ENCODE peak calls at places on chromosomes 5 and 9, in seven cellular contexts. One of them, this sample, is unnamed.

GRCh38 chr5:66596791-66597757 is 881 bp downstream of the MAST4 start:
- DNase-seq in T-cell: no peak
- DNase-seq in activated CD4-positive, alpha-beta memory T cell treated with anti-CD3 and anti-CD28 coated beads for 36 hours: peak; percentile 18
- DNase-seq in cardiac fibroblast: peak; percentile 29
- DNase-seq in activated naive CD8-positive, alpha-beta T cell treated with anti-CD3 and anti-CD28 coated beads, Interleukin-2, amount 50 U/mL, for 16 hours: no peak
- DNase-seq in lung: peak; percentile 52
- DNase-seq in CD4-positive, CD25-positive, alpha-beta regulatory T cell: no peak
- DNase-seq in this sample: no peak

GRCh38 chr5:59055745-59056448 is 473.0 kb downstream of the RAB3C start:
- DNase-seq in cardiac fibroblast: no peak
- DNase-seq in lung: no peak
- DNase-seq in activated CD4-positive, alpha-beta memory T cell treated with anti-CD3 and anti-CD28 coated beads for 36 hours: no peak
- DNase-seq in activated naive CD8-positive, alpha-beta T cell treated with anti-CD3 and anti-CD28 coated beads, Interleukin-2, amount 50 U/mL, for 16 hours: no peak
- DNase-seq in T-cell: no peak
- DNase-seq in CD4-positive, CD25-positive, alpha-beta regulatory T cell: no peak
- DNase-seq in this sample: no peak

GRCh38 chr5:68409259-68409658 is 193.7 kb downstream of the PIK3R1 start:
- DNase-seq in T-cell: no peak
- DNase-seq in lung: no peak
- DNase-seq in activated CD4-positive, alpha-beta memory T cell treated with anti-CD3 and anti-CD28 coated beads for 36 hours: no peak
- DNase-seq in cardiac fibroblast: no peak
- DNase-seq in CD4-positive, CD25-positive, alpha-beta regulatory T cell: no peak
- DNase-seq in activated naive CD8-positive, alpha-beta T cell treated with anti-CD3 and anti-CD28 coated beads, Interleukin-2, amount 50 U/mL, for 16 hours: no peak
- DNase-seq in this sample: peak; percentile 55

GRCh38 chr5:179696605-179697004 is 2.2 kb upstream of the CANX start:
- DNase-seq in lung: no peak
- DNase-seq in CD4-positive, CD25-positive, alpha-beta regulatory T cell: peak; percentile 41
- DNase-seq in activated naive CD8-positive, alpha-beta T cell treated with anti-CD3 and anti-CD28 coated beads, Interleukin-2, amount 50 U/mL, for 16 hours: no peak
- DNase-seq in activated CD4-positive, alpha-beta memory T cell treated with anti-CD3 and anti-CD28 coated beads for 36 hours: no peak
- DNase-seq in T-cell: no peak
- DNase-seq in cardiac fibroblast: no peak
- DNase-seq in this sample: no peak

GRCh38 chr5:180339583-180340183 is 13.5 kb downstream of the GFPT2 start:
- DNase-seq in activated naive CD8-positive, alpha-beta T cell treated with anti-CD3 and anti-CD28 coated beads, Interleukin-2, amount 50 U/mL, for 16 hours: no peak
- DNase-seq in activated CD4-positive, alpha-beta memory T cell treated with anti-CD3 and anti-CD28 coated beads for 36 hours: no peak
- DNase-seq in lung: no peak
- DNase-seq in cardiac fibroblast: peak; percentile 38
- DNase-seq in T-cell: no peak
- DNase-seq in CD4-positive, CD25-positive, alpha-beta regulatory T cell: no peak
- DNase-seq in this sample: no peak

GRCh38 chr9:133089271-133089671 is 27.5 kb downstream of the CEL start:
- DNase-seq in cardiac fibroblast: no peak
- DNase-seq in T-cell: no peak
- DNase-seq in CD4-positive, CD25-positive, alpha-beta regulatory T cell: peak; percentile 47
- DNase-seq in activated CD4-positive, alpha-beta memory T cell treated with anti-CD3 and anti-CD28 coated beads for 36 hours: no peak
- DNase-seq in activated naive CD8-positive, alpha-beta T cell treated with anti-CD3 and anti-CD28 coated beads, Interleukin-2, amount 50 U/mL, for 16 hours: no peak
- DNase-seq in lung: no peak
- DNase-seq in this sample: no peak

GRCh38 chr5:73201547-73202513 is 28.8 kb downstream of the TMEM174 start:
- DNase-seq in CD4-positive, CD25-positive, alpha-beta regulatory T cell: peak; percentile 53
- DNase-seq in cardiac fibroblast: peak; percentile 77
- DNase-seq in lung: peak; percentile 81
- DNase-seq in T-cell: peak; percentile 53
- DNase-seq in activated CD4-positive, alpha-beta memory T cell treated with anti-CD3 and anti-CD28 coated beads for 36 hours: peak; percentile 81
- DNase-seq in activated naive CD8-positive, alpha-beta T cell treated with anti-CD3 and anti-CD28 coated beads, Interleukin-2, amount 50 U/mL, for 16 hours: peak; percentile 33
- DNase-seq in this sample: peak; percentile 47

GRCh38 chr5:177332896-177333260 is 18.6 kb downstream of the LMAN2 start:
- DNase-seq in activated naive CD8-positive, alpha-beta T cell treated with anti-CD3 and anti-CD28 coated beads, Interleukin-2, amount 50 U/mL, for 16 hours: no peak
- DNase-seq in CD4-positive, CD25-positive, alpha-beta regulatory T cell: no peak
- DNase-seq in activated CD4-positive, alpha-beta memory T cell treated with anti-CD3 and anti-CD28 coated beads for 36 hours: no peak
- DNase-seq in lung: no peak
- DNase-seq in T-cell: no peak
- DNase-seq in cardiac fibroblast: no peak
- DNase-seq in this sample: no peak

GRCh38 chr5:154583545-154584168 is 105.6 kb upstream of the HAND1 start:
- DNase-seq in lung: no peak
- DNase-seq in CD4-positive, CD25-positive, alpha-beta regulatory T cell: no peak
- DNase-seq in activated CD4-positive, alpha-beta memory T cell treated with anti-CD3 and anti-CD28 coated beads for 36 hours: no peak
- DNase-seq in activated naive CD8-positive, alpha-beta T cell treated with anti-CD3 and anti-CD28 coated beads, Interleukin-2, amount 50 U/mL, for 16 hours: no peak
- DNase-seq in cardiac fibroblast: no peak
- DNase-seq in T-cell: no peak
- DNase-seq in this sample: no peak

GRCh38 chr9:122988919-122989614 is 44.4 kb upstream of the GPR21 start:
- DNase-seq in CD4-positive, CD25-positive, alpha-beta regulatory T cell: peak; percentile 57
- DNase-seq in lung: no peak
- DNase-seq in activated naive CD8-positive, alpha-beta T cell treated with anti-CD3 and anti-CD28 coated beads, Interleukin-2, amount 50 U/mL, for 16 hours: no peak
- DNase-seq in T-cell: no peak
- DNase-seq in cardiac fibroblast: no peak
- DNase-seq in activated CD4-positive, alpha-beta memory T cell treated with anti-CD3 and anti-CD28 coated beads for 36 hours: no peak
- DNase-seq in this sample: no peak

GRCh38 chr9:37210737-37211523 is 90.6 kb downstream of the ZCCHC7 start:
- DNase-seq in T-cell: no peak
- DNase-seq in cardiac fibroblast: no peak
- DNase-seq in activated naive CD8-positive, alpha-beta T cell treated with anti-CD3 and anti-CD28 coated beads, Interleukin-2, amount 50 U/mL, for 16 hours: no peak
- DNase-seq in CD4-positive, CD25-positive, alpha-beta regulatory T cell: peak; percentile 22
- DNase-seq in activated CD4-positive, alpha-beta memory T cell treated with anti-CD3 and anti-CD28 coated beads for 36 hours: no peak
- DNase-seq in lung: no peak
- DNase-seq in this sample: peak; percentile 7

GRCh38 chr9:101594796-101595195 is at the start of gene PPP3R2:
- DNase-seq in activated CD4-positive, alpha-beta memory T cell treated with anti-CD3 and anti-CD28 coated beads for 36 hours: no peak
- DNase-seq in cardiac fibroblast: no peak
- DNase-seq in CD4-positive, CD25-positive, alpha-beta regulatory T cell: no peak
- DNase-seq in lung: no peak
- DNase-seq in T-cell: no peak
- DNase-seq in activated naive CD8-positive, alpha-beta T cell treated with anti-CD3 and anti-CD28 coated beads, Interleukin-2, amount 50 U/mL, for 16 hours: no peak
- DNase-seq in this sample: no peak

GRCh38 chr9:26329974-26330373 is 562.6 kb downstream of the CAAP1 start:
- DNase-seq in activated CD4-positive, alpha-beta memory T cell treated with anti-CD3 and anti-CD28 coated beads for 36 hours: no peak
- DNase-seq in CD4-positive, CD25-positive, alpha-beta regulatory T cell: no peak
- DNase-seq in lung: no peak
- DNase-seq in T-cell: no peak
- DNase-seq in activated naive CD8-positive, alpha-beta T cell treated with anti-CD3 and anti-CD28 coated beads, Interleukin-2, amount 50 U/mL, for 16 hours: no peak
- DNase-seq in cardiac fibroblast: no peak
- DNase-seq in this sample: no peak

GRCh38 chr5:538801-539468 is 14.7 kb upstream of the SLC9A3 start:
- DNase-seq in cardiac fibroblast: no peak
- DNase-seq in T-cell: no peak
- DNase-seq in lung: no peak
- DNase-seq in CD4-positive, CD25-positive, alpha-beta regulatory T cell: no peak
- DNase-seq in activated naive CD8-positive, alpha-beta T cell treated with anti-CD3 and anti-CD28 coated beads, Interleukin-2, amount 50 U/mL, for 16 hours: no peak
- DNase-seq in activated CD4-positive, alpha-beta memory T cell treated with anti-CD3 and anti-CD28 coated beads for 36 hours: no peak
- DNase-seq in this sample: no peak

GRCh38 chr5:177339107-177339638 is 12.3 kb downstream of the LMAN2 start:
- DNase-seq in cardiac fibroblast: no peak
- DNase-seq in CD4-positive, CD25-positive, alpha-beta regulatory T cell: no peak
- DNase-seq in activated CD4-positive, alpha-beta memory T cell treated with anti-CD3 and anti-CD28 coated beads for 36 hours: no peak
- DNase-seq in lung: no peak
- DNase-seq in activated naive CD8-positive, alpha-beta T cell treated with anti-CD3 and anti-CD28 coated beads, Interleukin-2, amount 50 U/mL, for 16 hours: no peak
- DNase-seq in T-cell: no peak
- DNase-seq in this sample: no peak

GRCh38 chr9:87322840-87323635 is 174.6 kb upstream of the DAPK1 start:
- DNase-seq in T-cell: no peak
- DNase-seq in CD4-positive, CD25-positive, alpha-beta regulatory T cell: no peak
- DNase-seq in lung: no peak
- DNase-seq in activated naive CD8-positive, alpha-beta T cell treated with anti-CD3 and anti-CD28 coated beads, Interleukin-2, amount 50 U/mL, for 16 hours: no peak
- DNase-seq in cardiac fibroblast: peak; percentile 73
- DNase-seq in activated CD4-positive, alpha-beta memory T cell treated with anti-CD3 and anti-CD28 coated beads for 36 hours: no peak
- DNase-seq in this sample: peak; percentile 32

GRCh38 chr5:103526164-103526915 is 36.2 kb downstream of the NUDT12 start:
- DNase-seq in lung: no peak
- DNase-seq in CD4-positive, CD25-positive, alpha-beta regulatory T cell: no peak
- DNase-seq in cardiac fibroblast: peak; percentile 87
- DNase-seq in T-cell: no peak
- DNase-seq in activated naive CD8-positive, alpha-beta T cell treated with anti-CD3 and anti-CD28 coated beads, Interleukin-2, amount 50 U/mL, for 16 hours: no peak
- DNase-seq in activated CD4-positive, alpha-beta memory T cell treated with anti-CD3 and anti-CD28 coated beads for 36 hours: no peak
- DNase-seq in this sample: no peak

GRCh38 chr9:72400866-72401265 is 35.9 kb upstream of the ZFAND5 start:
- DNase-seq in CD4-positive, CD25-positive, alpha-beta regulatory T cell: no peak
- DNase-seq in T-cell: no peak
- DNase-seq in cardiac fibroblast: no peak
- DNase-seq in lung: no peak
- DNase-seq in activated CD4-positive, alpha-beta memory T cell treated with anti-CD3 and anti-CD28 coated beads for 36 hours: no peak
- DNase-seq in activated naive CD8-positive, alpha-beta T cell treated with anti-CD3 and anti-CD28 coated beads, Interleukin-2, amount 50 U/mL, for 16 hours: no peak
- DNase-seq in this sample: no peak

GRCh38 chr5:149893403-149893931 is 51.1 kb downstream of the PDE6A start:
- DNase-seq in cardiac fibroblast: no peak
- DNase-seq in activated naive CD8-positive, alpha-beta T cell treated with anti-CD3 and anti-CD28 coated beads, Interleukin-2, amount 50 U/mL, for 16 hours: no peak
- DNase-seq in CD4-positive, CD25-positive, alpha-beta regulatory T cell: no peak
- DNase-seq in T-cell: no peak
- DNase-seq in lung: no peak
- DNase-seq in activated CD4-positive, alpha-beta memory T cell treated with anti-CD3 and anti-CD28 coated beads for 36 hours: no peak
- DNase-seq in this sample: no peak

GRCh38 chr9:14198544-14199510 is 115.1 kb downstream of the NFIB start:
- DNase-seq in T-cell: no peak
- DNase-seq in CD4-positive, CD25-positive, alpha-beta regulatory T cell: no peak
- DNase-seq in lung: no peak
- DNase-seq in activated naive CD8-positive, alpha-beta T cell treated with anti-CD3 and anti-CD28 coated beads, Interleukin-2, amount 50 U/mL, for 16 hours: no peak
- DNase-seq in cardiac fibroblast: peak; percentile 79
- DNase-seq in activated CD4-positive, alpha-beta memory T cell treated with anti-CD3 and anti-CD28 coated beads for 36 hours: no peak
- DNase-seq in this sample: no peak

GRCh38 chr5:68465133-68465532 is 249.6 kb downstream of the PIK3R1 start:
- DNase-seq in activated CD4-positive, alpha-beta memory T cell treated with anti-CD3 and anti-CD28 coated beads for 36 hours: peak; percentile 70
- DNase-seq in T-cell: no peak
- DNase-seq in activated naive CD8-positive, alpha-beta T cell treated with anti-CD3 and anti-CD28 coated beads, Interleukin-2, amount 50 U/mL, for 16 hours: no peak
- DNase-seq in lung: no peak
- DNase-seq in CD4-positive, CD25-positive, alpha-beta regulatory T cell: no peak
- DNase-seq in cardiac fibroblast: no peak
- DNase-seq in this sample: no peak

GRCh38 chr5:50922942-50923767 is 256.7 kb downstream of the PARP8 start:
- DNase-seq in activated CD4-positive, alpha-beta memory T cell treated with anti-CD3 and anti-CD28 coated beads for 36 hours: no peak
- DNase-seq in activated naive CD8-positive, alpha-beta T cell treated with anti-CD3 and anti-CD28 coated beads, Interleukin-2, amount 50 U/mL, for 16 hours: no peak
- DNase-seq in CD4-positive, CD25-positive, alpha-beta regulatory T cell: no peak
- DNase-seq in lung: no peak
- DNase-seq in cardiac fibroblast: peak; percentile 15
- DNase-seq in T-cell: no peak
- DNase-seq in this sample: no peak

GRCh38 chr5:7474821-7475403 is 79.0 kb downstream of the ADCY2 start:
- DNase-seq in lung: no peak
- DNase-seq in activated CD4-positive, alpha-beta memory T cell treated with anti-CD3 and anti-CD28 coated beads for 36 hours: no peak
- DNase-seq in cardiac fibroblast: no peak
- DNase-seq in CD4-positive, CD25-positive, alpha-beta regulatory T cell: no peak
- DNase-seq in activated naive CD8-positive, alpha-beta T cell treated with anti-CD3 and anti-CD28 coated beads, Interleukin-2, amount 50 U/mL, for 16 hours: no peak
- DNase-seq in T-cell: no peak
- DNase-seq in this sample: no peak

GRCh38 chr5:92899611-92900010 is 681.4 kb downstream of the NR2F1-AS1 start:
- DNase-seq in activated naive CD8-positive, alpha-beta T cell treated with anti-CD3 and anti-CD28 coated beads, Interleukin-2, amount 50 U/mL, for 16 hours: no peak
- DNase-seq in T-cell: no peak
- DNase-seq in activated CD4-positive, alpha-beta memory T cell treated with anti-CD3 and anti-CD28 coated beads for 36 hours: no peak
- DNase-seq in CD4-positive, CD25-positive, alpha-beta regulatory T cell: no peak
- DNase-seq in lung: no peak
- DNase-seq in cardiac fibroblast: no peak
- DNase-seq in this sample: peak; percentile 25

GRCh38 chr5:6765612-6766525 is 52.6 kb downstream of the TENT4A start:
- DNase-seq in CD4-positive, CD25-positive, alpha-beta regulatory T cell: peak; percentile 78
- DNase-seq in activated naive CD8-positive, alpha-beta T cell treated with anti-CD3 and anti-CD28 coated beads, Interleukin-2, amount 50 U/mL, for 16 hours: peak; percentile 18
- DNase-seq in activated CD4-positive, alpha-beta memory T cell treated with anti-CD3 and anti-CD28 coated beads for 36 hours: peak; percentile 82
- DNase-seq in lung: peak; percentile 85
- DNase-seq in cardiac fibroblast: peak; percentile 79
- DNase-seq in T-cell: peak; percentile 43
- DNase-seq in this sample: peak; percentile 63

GRCh38 chr9:80492221-80492620 is 920.5 kb downstream of the TLE4 start:
- DNase-seq in activated naive CD8-positive, alpha-beta T cell treated with anti-CD3 and anti-CD28 coated beads, Interleukin-2, amount 50 U/mL, for 16 hours: no peak
- DNase-seq in lung: peak; percentile 62
- DNase-seq in activated CD4-positive, alpha-beta memory T cell treated with anti-CD3 and anti-CD28 coated beads for 36 hours: no peak
- DNase-seq in cardiac fibroblast: no peak
- DNase-seq in CD4-positive, CD25-positive, alpha-beta regulatory T cell: no peak
- DNase-seq in T-cell: no peak
- DNase-seq in this sample: peak; percentile 43

GRCh38 chr9:81686614-81687520 is 2.5 kb downstream of the TLE1 start:
- DNase-seq in activated CD4-positive, alpha-beta memory T cell treated with anti-CD3 and anti-CD28 coated beads for 36 hours: peak; percentile 33
- DNase-seq in T-cell: peak; percentile 14
- DNase-seq in CD4-positive, CD25-positive, alpha-beta regulatory T cell: peak; percentile 11
- DNase-seq in cardiac fibroblast: peak; percentile 91
- DNase-seq in lung: peak; percentile 72
- DNase-seq in activated naive CD8-positive, alpha-beta T cell treated with anti-CD3 and anti-CD28 coated beads, Interleukin-2, amount 50 U/mL, for 16 hours: no peak
- DNase-seq in this sample: peak; percentile 87

GRCh38 chr5:68222310-68222709 is 6.8 kb downstream of the PIK3R1 start:
- DNase-seq in CD4-positive, CD25-positive, alpha-beta regulatory T cell: no peak
- DNase-seq in lung: no peak
- DNase-seq in activated naive CD8-positive, alpha-beta T cell treated with anti-CD3 and anti-CD28 coated beads, Interleukin-2, amount 50 U/mL, for 16 hours: no peak
- DNase-seq in cardiac fibroblast: no peak
- DNase-seq in activated CD4-positive, alpha-beta memory T cell treated with anti-CD3 and anti-CD28 coated beads for 36 hours: no peak
- DNase-seq in T-cell: no peak
- DNase-seq in this sample: no peak

GRCh38 chr5:759111-759741 is 25.3 kb downstream of the ZDHHC11B start:
- DNase-seq in activated CD4-positive, alpha-beta memory T cell treated with anti-CD3 and anti-CD28 coated beads for 36 hours: peak; percentile 64
- DNase-seq in lung: peak; percentile 92
- DNase-seq in activated naive CD8-positive, alpha-beta T cell treated with anti-CD3 and anti-CD28 coated beads, Interleukin-2, amount 50 U/mL, for 16 hours: no peak
- DNase-seq in CD4-positive, CD25-positive, alpha-beta regulatory T cell: no peak
- DNase-seq in cardiac fibroblast: peak; percentile 67
- DNase-seq in T-cell: peak; percentile 56
- DNase-seq in this sample: no peak

GRCh38 chr5:120901199-120901598 is 437.1 kb downstream of the PRR16 start:
- DNase-seq in activated naive CD8-positive, alpha-beta T cell treated with anti-CD3 and anti-CD28 coated beads, Interleukin-2, amount 50 U/mL, for 16 hours: no peak
- DNase-seq in cardiac fibroblast: no peak
- DNase-seq in CD4-positive, CD25-positive, alpha-beta regulatory T cell: no peak
- DNase-seq in activated CD4-positive, alpha-beta memory T cell treated with anti-CD3 and anti-CD28 coated beads for 36 hours: no peak
- DNase-seq in lung: no peak
- DNase-seq in T-cell: no peak
- DNase-seq in this sample: no peak

GRCh38 chr5:68456756-68457217 is 241.2 kb downstream of the PIK3R1 start:
- DNase-seq in T-cell: no peak
- DNase-seq in activated naive CD8-positive, alpha-beta T cell treated with anti-CD3 and anti-CD28 coated beads, Interleukin-2, amount 50 U/mL, for 16 hours: no peak
- DNase-seq in lung: peak; percentile 41
- DNase-seq in activated CD4-positive, alpha-beta memory T cell treated with anti-CD3 and anti-CD28 coated beads for 36 hours: no peak
- DNase-seq in CD4-positive, CD25-positive, alpha-beta regulatory T cell: no peak
- DNase-seq in cardiac fibroblast: peak; percentile 59
- DNase-seq in this sample: peak; percentile 53

GRCh38 chr5:133110709-133111108 is 58.9 kb downstream of the HSPA4 start:
- DNase-seq in CD4-positive, CD25-positive, alpha-beta regulatory T cell: no peak
- DNase-seq in cardiac fibroblast: no peak
- DNase-seq in activated CD4-positive, alpha-beta memory T cell treated with anti-CD3 and anti-CD28 coated beads for 36 hours: no peak
- DNase-seq in T-cell: no peak
- DNase-seq in activated naive CD8-positive, alpha-beta T cell treated with anti-CD3 and anti-CD28 coated beads, Interleukin-2, amount 50 U/mL, for 16 hours: no peak
- DNase-seq in lung: no peak
- DNase-seq in this sample: no peak

GRCh38 chr9:132832171-132832570 is 45.9 kb downstream of the AK8 start:
- DNase-seq in CD4-positive, CD25-positive, alpha-beta regulatory T cell: no peak
- DNase-seq in cardiac fibroblast: no peak
- DNase-seq in T-cell: no peak
- DNase-seq in activated naive CD8-positive, alpha-beta T cell treated with anti-CD3 and anti-CD28 coated beads, Interleukin-2, amount 50 U/mL, for 16 hours: no peak
- DNase-seq in lung: no peak
- DNase-seq in activated CD4-positive, alpha-beta memory T cell treated with anti-CD3 and anti-CD28 coated beads for 36 hours: no peak
- DNase-seq in this sample: no peak

GRCh38 chr5:87099246-87099914 is 168.3 kb upstream of the RASA1 start:
- DNase-seq in activated naive CD8-positive, alpha-beta T cell treated with anti-CD3 and anti-CD28 coated beads, Interleukin-2, amount 50 U/mL, for 16 hours: no peak
- DNase-seq in lung: no peak
- DNase-seq in CD4-positive, CD25-positive, alpha-beta regulatory T cell: no peak
- DNase-seq in cardiac fibroblast: no peak
- DNase-seq in T-cell: no peak
- DNase-seq in activated CD4-positive, alpha-beta memory T cell treated with anti-CD3 and anti-CD28 coated beads for 36 hours: no peak
- DNase-seq in this sample: no peak

GRCh38 chr9:137138701-137139467 is at the start of gene GRIN1:
- DNase-seq in activated CD4-positive, alpha-beta memory T cell treated with anti-CD3 and anti-CD28 coated beads for 36 hours: no peak
- DNase-seq in CD4-positive, CD25-positive, alpha-beta regulatory T cell: no peak
- DNase-seq in lung: no peak
- DNase-seq in T-cell: no peak
- DNase-seq in cardiac fibroblast: peak; percentile 32
- DNase-seq in activated naive CD8-positive, alpha-beta T cell treated with anti-CD3 and anti-CD28 coated beads, Interleukin-2, amount 50 U/mL, for 16 hours: no peak
- DNase-seq in this sample: no peak

This sample was measured in IMR-90.